ENCODE peak calls at places on chromosomes 16 and 17, in six cellular contexts. O is BJ; B is WERI-Rb-1; H is naive thymus-derived CD4-positive, alpha-beta T cell; T is neural progenitor cell; A is endodermal cell. K is an unnamed sample. For H3K27me3, the result is how much of the 10 kb centered on the place peaks cover.

GRCh38 chr17:60138769-60139437 is 10.9 kb upstream of the CA4 start:
- DNase-seq in T (no peak), A (peak), H (no peak), B (peak), O (no peak), K (no peak)

GRCh38 chr16:29664133-29664912 is 1.3 kb downstream of the SPN start:
- DNase-seq in A (peak), B (no peak), T (peak), H (peak), O (no peak), K (no peak)

GRCh38 chr16:57976331-57976796 is 5.4 kb upstream of the CNGB1 start:
- DNase-seq in O (no peak), A (no peak), T (peak), H (no peak), B (no peak), K (no peak)

GRCh38 chr17:8798176-8799000 is 777 bp downstream of the MFSD6L start:
- DNase-seq in O (no peak), H (no peak), B (no peak), T (no peak), A (peak), K (no peak)

GRCh38 chr16:74561626-74562025 is 45.3 kb downstream of the GLG1 start:
- DNase-seq in H (no peak), A (no peak), B (no peak), T (no peak), O (no peak), K (no peak)

GRCh38 chr16:1863681-1864460 is 8.1 kb downstream of the MEIOB start:
- DNase-seq in H (peak), O (no peak), A (no peak), T (peak), B (no peak), K (peak)

GRCh38 chr17:28599311-28600184 is 723 bp upstream of the SPAG5 start:
- DNase-seq in A (no peak), T (no peak), H (peak), O (peak), B (no peak), K (peak)

GRCh38 chr16:65515193-65515592 is 393.3 kb upstream of the CDH11 start:
- DNase-seq in T (no peak), B (no peak), H (no peak), O (no peak), A (no peak), K (no peak)

GRCh38 chr17:7382901-7383300 is 2.0 kb downstream of the TNK1 start:
- DNase-seq in H (no peak), A (peak), T (no peak), O (no peak), B (no peak), K (no peak)

GRCh38 chr17:13086142-13086769 is 68.4 kb upstream of the ELAC2 start:
- DNase-seq in A (no peak), H (no peak), B (no peak), T (no peak), O (peak), K (no peak)

GRCh38 chr17:32484041-32484461 is 2.7 kb upstream of the CDK5R1 start:
- DNase-seq in H (no peak), A (peak), T (no peak), B (no peak), O (no peak), K (no peak)

GRCh38 chr17:66412857-66413563 is 110.6 kb downstream of the PRKCA start:
- DNase-seq in B (no peak), T (no peak), A (no peak), H (no peak), O (no peak), K (no peak)

GRCh38 chr16:52721331-52721730 is 174.4 kb upstream of the TOX3 start:
- DNase-seq in B (no peak), H (no peak), O (no peak), A (no peak), T (no peak), K (no peak)

GRCh38 chr17:72394531-72394930 is 273.7 kb downstream of the SOX9 start:
- DNase-seq in H (no peak), A (no peak), O (no peak), T (no peak), B (no peak), K (no peak)

GRCh38 chr16:89193021-89193575 is 7.2 kb downstream of the SLC22A31 start:
- DNase-seq in O (no peak), A (peak), T (peak), H (peak), B (no peak), K (peak)

GRCh38 chr16:55701442-55702319 is 45.9 kb downstream of the SLC6A2 start:
- DNase-seq in T (peak), B (peak), A (peak), H (peak), O (no peak), K (peak)

GRCh38 chr17:4206945-4207344 is 56.8 kb downstream of the ANKFY1 start:
- DNase-seq in H (no peak), B (no peak), T (no peak), O (no peak), A (no peak), K (peak)

GRCh38 chr17:28471531-28472342 is 1.7 kb upstream of the SLC13A2 start:
- DNase-seq in A (peak), B (no peak), H (no peak), T (no peak), O (no peak), K (no peak)

GRCh38 chr17:50559674-50560184 is 786 bp upstream of the CACNA1G start:
- DNase-seq in B (peak), A (peak), O (no peak), H (no peak), T (peak), K (no peak)

GRCh38 chr17:50560185-50560824 is at the start of gene CACNA1G:
- DNase-seq in H (peak), B (peak), A (peak), T (peak), O (peak), K (peak)

GRCh38 chr17:50562266-50563094 is 2.0 kb downstream of the CACNA1G start:
- DNase-seq in O (no peak), T (no peak), A (peak), B (no peak), H (no peak), K (no peak)

GRCh38 chr17:50561796-50562195 is 1.3 kb downstream of the CACNA1G start:
- DNase-seq in O (no peak), A (no peak), T (no peak), B (no peak), H (no peak), K (no peak)

GRCh38 chr17:50560931-50561750 is 626 bp downstream of the CACNA1G start:
- DNase-seq in A (peak), O (no peak), H (no peak), T (peak), B (no peak), K (no peak)
- H3K27me3 ChIP-seq in A (half or more), O (under half), H (under half), T (half or more), B (under half), K (half or more)

GRCh38 chr17:81651692-81652091 is 4.7 kb downstream of the PDE6G start:
- DNase-seq in T (no peak), O (peak), A (peak), H (no peak), B (no peak), K (no peak)
- H3K27me3 ChIP-seq in T (under half), O (under half), A (under half), H (under half), B (under half), K (under half)

DNA sequence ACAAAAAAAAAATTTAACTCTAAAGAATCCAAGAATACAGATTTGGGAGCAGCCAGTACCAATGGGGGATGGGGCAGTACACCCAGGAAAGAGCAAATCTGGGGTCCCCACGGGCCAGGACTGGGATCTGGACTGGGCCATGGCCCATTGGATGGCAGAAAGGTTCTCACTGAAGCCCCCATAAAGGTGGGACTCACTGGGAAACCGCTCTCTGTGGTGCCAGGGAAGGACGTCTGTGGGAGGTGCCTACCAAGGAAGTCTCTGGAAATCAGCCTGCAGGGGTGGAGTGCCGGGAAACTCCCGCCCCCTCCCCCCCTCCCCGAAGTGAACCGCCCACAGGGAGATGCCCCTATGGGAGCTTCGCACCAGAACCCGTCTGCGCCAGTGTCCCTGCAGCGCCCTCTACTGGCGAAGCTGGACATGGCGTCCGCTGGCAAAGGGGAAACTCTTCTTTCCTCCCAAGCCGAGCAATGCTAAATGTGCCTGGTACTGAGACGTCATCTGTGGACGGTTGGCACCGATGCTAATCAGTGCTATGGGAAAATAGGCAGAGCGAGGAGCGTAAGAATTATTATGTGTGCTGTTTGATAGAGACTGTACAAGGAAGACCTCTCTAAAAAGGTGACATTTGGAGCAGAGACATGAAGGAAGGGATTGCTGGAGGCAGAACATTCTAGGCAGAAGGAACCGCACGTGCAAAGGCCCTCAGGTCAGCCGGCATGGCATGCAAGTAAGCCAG is 671.1 kb downstream of the WWOX start:
- DNase-seq in B (peak), A (peak), O (no peak), H (peak), T (peak), K (peak)
- H3K27me3 ChIP-seq in B (under half), A (under half), O (under half), H (under half), T (under half), K (under half)

GRCh38 chr17:73724341-73724740 is 80.1 kb upstream of the SDK2 start:
- DNase-seq in T (no peak), O (no peak), H (no peak), A (no peak), B (no peak), K (no peak)

GRCh38 chr17:73729101-73729500 is 84.9 kb upstream of the SDK2 start:
- DNase-seq in T (no peak), A (no peak), B (no peak), H (no peak), O (no peak), K (no peak)

GRCh38 chr17:73723317-73723716 is 79.1 kb upstream of the SDK2 start:
- DNase-seq in T (no peak), H (no peak), O (no peak), B (no peak), A (no peak), K (no peak)

GRCh38 chr17:73727941-73728340 is 83.7 kb upstream of the SDK2 start:
- DNase-seq in A (no peak), O (no peak), H (no peak), T (no peak), B (peak), K (no peak)

DNA sequence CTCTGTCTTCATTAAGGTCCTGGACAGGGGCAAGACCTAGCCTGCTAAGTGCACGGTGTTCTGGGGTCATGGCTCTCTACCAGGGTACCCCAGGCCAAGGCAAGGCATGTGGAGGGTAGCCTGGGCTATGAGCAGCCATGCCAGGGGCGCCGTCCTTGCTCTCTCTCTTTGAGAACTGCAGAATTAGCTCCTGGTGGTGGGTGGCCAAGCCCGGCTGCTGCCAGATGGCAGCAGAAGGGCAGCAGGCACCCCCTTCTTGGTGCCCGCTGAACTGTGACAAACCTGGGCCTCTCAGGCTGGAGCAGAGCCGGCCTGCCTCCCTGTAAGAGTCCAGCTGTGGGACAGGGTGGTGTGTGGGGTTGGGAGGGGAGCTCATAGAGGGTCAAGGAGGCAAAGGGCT is 81.5 kb upstream of the SDK2 start:
- DNase-seq in O (no peak), H (no peak), T (no peak), B (no peak), A (no peak), K (no peak)
- H3K27me3 ChIP-seq in O (under half), H (under half), T (under half), B (under half), A (under half), K (half or more)

DNA sequence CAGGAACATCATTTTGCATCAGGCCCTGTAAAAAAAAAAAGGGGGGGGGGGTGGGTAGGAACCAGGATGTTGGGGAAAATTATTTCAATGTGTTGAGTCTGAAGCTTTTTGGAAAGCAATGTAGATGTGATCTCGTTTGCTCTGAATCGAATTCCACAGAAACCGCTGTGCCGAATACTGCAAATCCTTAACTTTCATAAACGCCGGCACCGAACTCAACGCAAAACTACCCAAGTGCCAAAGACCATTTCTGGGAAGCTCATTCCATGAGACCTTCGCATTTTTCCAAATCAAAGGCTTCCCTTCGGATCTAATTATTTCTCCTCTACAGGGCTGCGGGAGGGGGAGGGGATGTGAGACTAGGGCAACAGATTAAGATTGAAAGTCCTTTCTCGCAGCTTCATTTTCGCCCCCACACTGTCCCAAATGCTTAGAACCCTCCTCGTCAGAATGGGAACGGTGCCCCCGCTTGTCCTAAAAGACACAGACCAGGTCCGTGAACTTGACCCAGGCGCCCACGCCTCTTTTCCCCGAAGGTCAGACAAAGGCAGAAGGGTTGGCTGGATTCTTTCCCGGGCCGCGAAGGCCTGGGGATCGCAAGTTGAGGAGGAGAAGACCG is 4.0 kb downstream of the PRAC1 start:
- DNase-seq in O (no peak), T (peak), B (no peak), A (no peak), H (no peak), K (no peak)
- H3K27me3 ChIP-seq in O (under half), T (half or more), B (half or more), A (half or more), H (half or more), K (half or more)

GRCh38 chr16:26363581-26363980 is 671.8 kb downstream of the HS3ST4 start:
- DNase-seq in B (no peak), A (no peak), O (no peak), H (no peak), T (no peak), K (no peak)
- H3K27me3 ChIP-seq in B (under half), A (under half), O (under half), H (under half), T (under half), K (under half)

GRCh38 chr17:34620458-34620857 is 41.1 kb downstream of the TMEM132E start:
- DNase-seq in T (no peak), H (no peak), B (no peak), A (no peak), O (no peak), K (no peak)
- H3K27me3 ChIP-seq in T (under half), H (under half), B (under half), A (under half), O (under half), K (under half)

GRCh38 chr17:50584749-50585148 is 24.2 kb downstream of the CACNA1G start:
- DNase-seq in H (no peak), O (no peak), A (no peak), T (no peak), B (no peak), K (no peak)

GRCh38 chr17:50585346-50585745 is 24.8 kb downstream of the CACNA1G start:
- DNase-seq in H (no peak), T (no peak), A (no peak), O (no peak), B (no peak), K (no peak)

GRCh38 chr17:50582741-50583140 is 22.2 kb downstream of the CACNA1G start:
- DNase-seq in A (no peak), H (no peak), B (no peak), O (no peak), T (no peak), K (no peak)

GRCh38 chr17:50583636-50584035 is 23.1 kb downstream of the CACNA1G start:
- DNase-seq in B (peak), T (no peak), O (no peak), H (no peak), A (peak), K (no peak)

GRCh38 chr17:50584116-50584515 is 23.6 kb downstream of the CACNA1G start:
- DNase-seq in T (no peak), O (no peak), A (no peak), H (no peak), B (no peak), K (no peak)
- H3K27me3 ChIP-seq in T (under half), O (under half), A (under half), H (under half), B (under half), K (half or more)

GRCh38 chr17:73638556-73638955 is 5.7 kb downstream of the SDK2 start:
- DNase-seq in B (peak), O (no peak), T (no peak), H (no peak), A (no peak), K (no peak)
- H3K27me3 ChIP-seq in B (under half), O (under half), T (under half), H (under half), A (under half), K (half or more)

GRCh38 chr17:38741443-38741842 is 6.7 kb downstream of the PCGF2 start:
- DNase-seq in O (no peak), H (no peak), A (no peak), B (no peak), T (no peak), K (no peak)
- H3K27me3 ChIP-seq in O (under half), H (under half), A (under half), B (under half), T (under half), K (under half)